ENCODE peak calls at places on chromosomes 3 and 15, in nine cellular contexts. J, C, O, Q, B, Z, E, S and M are unnamed samples.

GRCh38 chr3:45549961-45550360 is 44.6 kb upstream of the LIMD1 start:
- DNase-seq in E (no peak), Z (no peak), S (no peak), Q (no peak), O (no peak), C (no peak), B (no peak), J (no peak), M (no peak)

GRCh38 chr15:41655716-41656115 is 4.5 kb upstream of the MGA start:
- DNase-seq in J (no peak), B (no peak), Q (no peak), O (no peak), C (no peak), S (no peak), Z (no peak), E (no peak), M (no peak)

GRCh38 chr3:5011555-5012256 is 32.5 kb downstream of the BHLHE40 start:
- DNase-seq in C (peak; percentile 73), B (no peak), S (no peak), O (no peak), Z (no peak), J (no peak), E (no peak), Q (no peak), M (no peak)

GRCh38 chr3:72690646-72691045 is 157.6 kb downstream of the SHQ1 start:
- DNase-seq in Z (peak; percentile 28), B (no peak), O (no peak), Q (no peak), S (no peak), C (no peak), E (no peak), J (peak; percentile 44), M (no peak)

GRCh38 chr3:116569611-116570010 is 124.3 kb upstream of the LSAMP start:
- DNase-seq in S (no peak), B (no peak), O (no peak), E (no peak), C (no peak), Q (no peak), Z (no peak), J (no peak), M (no peak)

GRCh38 chr15:73683624-73684536 is at the start of gene CD276:
- DNase-seq in O (peak; percentile 84), S (peak; percentile 89), Z (peak; percentile 89), C (peak; percentile 84), B (peak; percentile 55), E (peak; percentile 33), Q (peak; percentile 85), J (peak; percentile 93), M (peak; percentile 44)

GRCh38 chr3:13332158-13332557 is 88.0 kb downstream of the NUP210 start:
- DNase-seq in J (no peak), Q (no peak), B (no peak), C (peak; percentile 78), O (no peak), Z (no peak), E (peak; percentile 69), S (peak; percentile 81), M (no peak)

GRCh38 chr3:163508212-163508611 is 1570.1 kb downstream of the SI start:
- DNase-seq in Q (no peak), Z (no peak), C (no peak), O (no peak), S (peak; percentile 37), J (no peak), B (no peak), E (no peak), M (no peak)

GRCh38 chr3:167657684-167658225 is 4.0 kb upstream of the WDR49 start:
- DNase-seq in Q (no peak), B (no peak), Z (no peak), J (peak; percentile 64), S (no peak), O (no peak), E (no peak), C (no peak), M (no peak)

GRCh38 chr3:11915621-11916417 is 69.1 kb upstream of the TAMM41 start:
- DNase-seq in C (no peak), E (no peak), J (no peak), O (no peak), Q (no peak), B (no peak), Z (peak; percentile 13), S (no peak), M (no peak)

GRCh38 chr3:188796122-188796631 is 375.6 kb upstream of the TPRG1 start:
- DNase-seq in E (peak; percentile 66), Q (no peak), S (no peak), J (no peak), B (peak; percentile 52), Z (no peak), O (no peak), C (peak; percentile 22), M (no peak)

GRCh38 chr3:194671511-194671899 is 486 bp downstream of the LSG1 start:
- DNase-seq in Q (no peak), O (peak; percentile 39), B (peak; percentile 67), C (peak; percentile 36), S (no peak), Z (no peak), J (peak; percentile 40), E (peak; percentile 58), M (no peak)

GRCh38 chr3:14843321-14843720 is 24.6 kb downstream of the FGD5 start:
- DNase-seq in Z (no peak), Q (no peak), J (no peak), B (no peak), E (no peak), O (no peak), C (no peak), S (no peak), M (no peak)

GRCh38 chr3:126355777-126356372 is 1.3 kb downstream of the KLF15 start:
- DNase-seq in E (no peak), S (peak; percentile 99), C (peak; percentile 59), B (peak; percentile 90), Z (peak; percentile 84), J (peak; percentile 91), O (peak; percentile 84), Q (peak; percentile 96), M (peak; percentile 64)

DNA sequence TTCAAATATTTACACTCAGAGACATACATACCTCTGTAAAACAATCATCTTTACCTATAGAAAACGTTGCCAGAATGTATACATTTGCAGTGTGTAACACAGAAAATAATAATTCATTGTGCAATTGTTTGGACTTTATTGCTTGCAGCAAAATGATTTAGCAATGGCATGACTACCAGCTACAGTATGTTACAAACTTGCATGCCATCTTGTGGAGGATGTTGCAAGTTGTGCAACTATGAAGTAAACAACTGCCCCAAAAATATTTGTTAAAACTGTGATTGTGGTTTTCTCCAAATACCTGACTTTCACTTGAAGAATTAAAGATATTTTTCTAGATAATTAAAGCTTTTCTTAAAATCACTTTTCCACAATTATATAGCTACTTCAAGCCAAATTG is 27.1 kb upstream of the C3orf49 start:
- DNase-seq in S (no peak), C (no peak), Q (no peak), J (peak; percentile 35), B (no peak), Z (no peak), O (no peak), E (peak; percentile 84), M (peak; percentile 60)
- TF ChIP-seq CTCF in S (peak; percentile 23), C (no peak), Q (peak; percentile 13), J (peak; percentile 54), B (no peak), Z (no peak), O (no peak), E (peak; percentile 67), M (peak; percentile 54)

GRCh38 chr3:94101860-94102259 is 39.0 kb downstream of the NSUN3 start:
- DNase-seq in E (peak; percentile 17), Q (no peak), B (peak; percentile 8), O (no peak), C (no peak), J (no peak), Z (no peak), S (no peak), M (no peak)
- TF ChIP-seq CTCF in E (no peak), Q (no peak), B (no peak), O (no peak), C (no peak), J (peak; percentile 35), Z (no peak), S (no peak), M (no peak)

GRCh38 chr3:34387831-34388564 is 589.6 kb downstream of the PDCD6IP start:
- DNase-seq in O (peak; percentile 9), J (no peak), Z (peak; percentile 7), E (peak; percentile 3), C (no peak), S (no peak), Q (no peak), B (no peak), M (no peak)
- TF ChIP-seq CTCF in O (no peak), J (peak; percentile 32), Z (no peak), E (no peak), C (no peak), S (no peak), Q (no peak), B (no peak), M (no peak)

GRCh38 chr3:184572528-184573270 is 11.1 kb downstream of the EPHB3 start:
- DNase-seq in Z (no peak), J (no peak), O (no peak), E (no peak), B (no peak), C (no peak), Q (no peak), S (no peak), M (no peak)

GRCh38 chr3:184575701-184576100 is 14.1 kb downstream of the EPHB3 start:
- DNase-seq in S (no peak), E (no peak), B (no peak), Z (no peak), Q (no peak), C (no peak), O (no peak), J (no peak), M (no peak)

GRCh38 chr3:184576457-184577240 is 15.1 kb downstream of the EPHB3 start:
- DNase-seq in O (no peak), J (no peak), B (no peak), C (no peak), Q (no peak), S (no peak), E (no peak), Z (no peak), M (no peak)

GRCh38 chr3:184577546-184577945 is 16.0 kb downstream of the EPHB3 start:
- DNase-seq in O (no peak), J (no peak), Q (no peak), C (no peak), E (no peak), S (no peak), Z (no peak), B (no peak), M (no peak)

DNA sequence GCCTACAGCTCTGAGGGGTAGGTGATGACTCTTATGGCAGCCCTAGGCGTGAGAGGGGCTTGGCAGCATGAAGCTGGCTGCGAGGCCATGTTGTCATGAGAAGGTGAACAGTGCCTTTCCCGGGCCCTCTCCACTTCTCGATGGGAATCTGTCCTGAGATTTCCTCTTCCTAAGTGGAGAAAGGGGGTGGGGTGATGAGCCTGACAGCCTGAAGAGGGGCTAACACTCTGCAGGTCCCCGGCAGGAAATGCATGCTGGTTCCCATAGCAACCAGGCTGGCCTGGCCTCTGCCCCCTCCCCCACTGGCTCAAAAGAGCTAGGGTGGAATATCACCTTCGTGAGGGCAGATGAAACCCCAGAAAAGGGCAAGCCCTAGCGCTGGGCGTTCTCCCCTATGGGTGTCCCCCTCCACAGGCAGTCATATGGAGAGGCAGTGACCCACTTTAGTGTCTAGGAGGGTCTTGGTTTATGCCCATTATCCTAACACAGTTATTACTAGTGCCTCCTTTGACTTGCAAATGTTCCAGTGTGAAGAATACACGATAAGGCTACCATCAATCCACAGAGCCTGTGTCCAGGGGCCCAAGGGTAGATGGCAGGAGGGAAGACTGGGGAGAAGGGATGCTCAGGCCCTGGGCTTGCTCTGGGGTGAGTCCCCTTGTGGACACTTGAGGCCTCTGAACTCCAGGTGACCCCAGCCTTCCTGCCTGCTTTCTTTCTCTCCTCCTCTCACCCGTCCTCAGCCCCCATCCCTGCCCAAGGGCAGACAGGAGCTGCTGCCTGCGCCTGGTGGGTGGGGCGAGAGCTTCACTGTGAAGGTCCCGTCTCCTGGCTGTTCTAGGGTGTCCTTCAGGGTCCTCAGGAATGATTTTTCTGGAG is 13.2 kb downstream of the EPHB3 start:
- DNase-seq in Z (peak; percentile 73), J (peak; percentile 82), B (no peak), Q (no peak), S (no peak), C (no peak), O (no peak), E (no peak), M (no peak)
- TF ChIP-seq CTCF in Z (no peak), J (peak; percentile 19), B (no peak), Q (no peak), S (no peak), C (no peak), O (no peak), E (no peak), M (no peak)